ENCODE peak calls at places on chromosomes 3 and 15, in five cellular contexts. H, U, W, A and C are unnamed samples.

GRCh38 chr3:143726727-143727126 is 121.5 kb downstream of the SLC9A9 start:
- DNase-seq in U (no peak), A (no peak), W (no peak), H (no peak), C (no peak)

GRCh38 chr3:133910422-133910821 is 14.7 kb upstream of the RAB6B start:
- DNase-seq in A (no peak), H (no peak), W (no peak), U (no peak), C (no peak)

GRCh38 chr3:14338898-14339458 is 63.4 kb upstream of the SLC6A6 start:
- DNase-seq in W (no peak), A (no peak), U (no peak), H (no peak), C (no peak)

GRCh38 chr3:127709320-127710060 is 36.7 kb downstream of the ABTB1 start:
- DNase-seq in H (peak; percentile 66), W (no peak), U (no peak), A (no peak), C (no peak)

GRCh38 chr3:39485547-39485946 is 18.1 kb downstream of the MOBP start:
- DNase-seq in U (no peak), A (peak; percentile 29), W (no peak), H (no peak), C (no peak)

GRCh38 chr3:163315786-163316185 is 1762.5 kb downstream of the SI start:
- DNase-seq in H (no peak), U (no peak), W (no peak), A (no peak), C (no peak)

GRCh38 chr3:126436826-126437717 is 38.6 kb downstream of the ZXDC start:
- DNase-seq in A (no peak), H (no peak), U (no peak), W (no peak), C (peak; percentile 1)

GRCh38 chr3:104546301-104546700 is 820.4 kb upstream of the ALCAM start:
- DNase-seq in H (no peak), U (no peak), A (no peak), W (no peak), C (peak; percentile 15)

GRCh38 chr15:51907136-51907862 is 64.3 kb downstream of the LEO1 start:
- DNase-seq in W (peak; percentile 94), H (peak; percentile 42), A (peak; percentile 46), U (no peak), C (no peak)

GRCh38 chr3:37772773-37773291 is 88.8 kb upstream of the CTDSPL start:
- DNase-seq in A (no peak), H (no peak), U (no peak), W (no peak), C (no peak)

GRCh38 chr3:187130346-187131066 is 8.8 kb downstream of the RPL39L start:
- DNase-seq in W (no peak), A (no peak), H (peak; percentile 62), U (no peak), C (no peak)

GRCh38 chr3:195207056-195207455 is 63.9 kb downstream of the XXYLT1 start:
- DNase-seq in A (no peak), W (no peak), H (no peak), U (no peak), C (no peak)

GRCh38 chr3:161548301-161548700 is 51.7 kb downstream of the OTOL1 start:
- DNase-seq in A (no peak), W (no peak), H (no peak), U (no peak), C (no peak)

GRCh38 chr15:81254277-81255265 is 57.9 kb downstream of the IL16 start:
- DNase-seq in H (peak; percentile 59), A (no peak), W (no peak), U (no peak), C (no peak)

GRCh38 chr3:12725436-12725835 is 33.6 kb downstream of the TMEM40 start:
- DNase-seq in W (no peak), A (no peak), H (no peak), U (no peak), C (no peak)

GRCh38 chr15:73983211-73983727 is 8.8 kb downstream of the STOML1 start:
- DNase-seq in W (no peak), A (no peak), U (no peak), H (peak; percentile 77), C (peak; percentile 49)

GRCh38 chr3:101674518-101674917 is 2.4 kb downstream of the ZBTB11 start:
- DNase-seq in A (no peak), H (no peak), W (no peak), U (no peak), C (no peak)

DNA sequence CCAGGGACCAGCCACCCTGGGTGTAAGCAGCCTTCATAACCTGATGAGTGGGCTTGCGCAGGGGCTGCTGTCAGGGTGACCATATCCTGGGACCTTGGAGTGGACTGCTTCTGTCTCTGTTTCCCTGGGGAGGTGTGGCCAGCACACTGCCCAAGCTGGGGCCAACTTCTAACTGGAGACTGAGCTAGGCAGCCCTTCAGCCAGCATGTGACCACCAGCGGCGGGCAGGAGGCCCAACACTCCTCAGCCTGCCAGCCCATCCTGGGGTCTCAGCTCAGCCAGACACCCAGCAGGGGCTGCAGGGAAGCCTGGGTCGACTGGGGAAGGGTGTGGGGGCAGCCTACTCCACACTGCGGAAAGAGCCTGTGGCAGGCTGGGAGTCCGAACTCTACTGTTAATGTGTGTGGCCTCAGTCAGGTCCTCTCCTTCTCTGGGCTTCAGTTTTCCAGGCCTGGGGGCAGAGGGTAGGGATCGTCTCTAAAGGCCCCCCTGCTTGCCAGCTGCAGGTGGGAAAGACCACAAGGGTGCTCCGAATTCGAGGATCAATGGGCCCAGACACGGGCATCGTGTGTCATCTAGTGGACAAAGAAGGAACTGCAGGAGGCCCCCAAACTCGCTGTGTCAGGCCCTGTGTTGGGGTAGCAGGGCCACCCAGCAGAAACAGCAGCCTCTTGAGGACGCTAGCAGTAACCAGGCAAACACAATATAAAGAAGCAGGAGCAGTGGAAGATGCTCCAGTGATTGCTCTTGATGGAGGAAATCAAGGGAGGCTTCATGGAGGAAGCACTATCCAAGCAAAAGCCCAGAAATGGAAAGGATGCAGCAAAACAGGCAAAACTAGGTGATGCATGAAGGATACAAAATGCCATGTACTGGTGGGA is 2.0 kb upstream of the SEMA3G start:
- DNase-seq in W (peak; percentile 52), U (peak; percentile 16), H (peak; percentile 42), A (peak; percentile 75), C (peak; percentile 88)
- TF ChIP-seq RFX5 in W (peak; percentile 31), U (no peak), H (no peak), A (no peak), C (no peak)

GRCh38 chr3:112128843-112129727 is 4.0 kb downstream of the GCSAM start:
- DNase-seq in W (no peak), U (no peak), A (no peak), H (peak; percentile 75), C (no peak)
- TF ChIP-seq CTCF in W (no peak), U (no peak), A (no peak), H (no peak), C (no peak)

DNA sequence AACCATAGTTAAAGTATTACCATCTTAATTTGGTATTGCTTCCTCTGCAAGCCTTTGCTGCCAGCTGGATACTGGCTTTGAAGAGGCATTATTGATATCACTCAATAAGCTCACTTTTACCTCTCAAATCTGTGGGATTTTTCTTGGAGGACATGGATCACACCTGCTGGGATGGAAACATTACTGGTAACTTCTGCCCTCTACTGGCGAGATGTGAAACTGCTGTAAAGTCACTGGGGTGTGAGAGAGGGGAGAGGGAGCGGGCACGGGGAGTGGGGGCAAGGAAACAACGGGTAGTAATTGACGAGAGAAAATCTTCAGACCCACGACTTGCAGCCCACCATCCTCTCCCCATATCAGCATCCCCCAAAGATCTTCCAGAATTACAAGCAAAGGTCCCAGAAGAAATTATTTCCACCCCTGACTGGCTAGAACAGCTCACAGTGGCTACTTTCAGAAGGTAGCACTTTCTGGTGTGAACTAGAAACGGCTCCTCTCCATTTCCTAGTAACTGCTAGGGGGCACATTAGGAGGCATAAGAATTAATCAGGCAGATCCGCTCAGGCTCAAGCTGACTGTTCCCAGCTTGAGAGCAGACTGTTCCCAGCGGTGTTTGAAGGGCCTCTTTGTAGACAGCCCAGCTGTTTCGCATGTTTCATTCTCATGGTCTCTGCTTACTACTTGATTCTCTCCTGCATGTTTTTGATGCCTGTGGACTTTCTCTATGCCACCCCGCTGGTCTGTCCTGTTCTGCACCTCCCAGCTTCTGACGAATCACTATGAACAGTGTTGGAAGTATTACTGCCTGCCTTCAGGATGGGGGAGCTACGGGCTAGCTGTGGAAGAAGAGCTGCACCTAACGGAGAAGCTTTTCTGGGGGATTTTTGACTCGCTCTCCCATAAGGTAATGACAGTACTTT is 230.3 kb upstream of the CHRM5 start:
- DNase-seq in U (no peak), W (peak; percentile 25), A (peak; percentile 48), H (peak; percentile 23), C (peak; percentile 71)
- TF ChIP-seq MXI1 in U (no peak), W (no peak), A (no peak), H (no peak), C (no peak)

GRCh38 chr3:78283994-78284393 is 1244.1 kb downstream of the ROBO2 start:
- DNase-seq in H (no peak), A (no peak), U (no peak), W (no peak), C (no peak)
- TF ChIP-seq RFX5 in H (no peak), A (no peak), U (no peak), W (no peak), C (no peak)

GRCh38 chr3:35946857-35947514 is 307.7 kb downstream of the ARPP21 start:
- DNase-seq in U (no peak), W (no peak), A (no peak), H (no peak), C (no peak)

GRCh38 chr3:35950045-35950444 is 310.7 kb downstream of the ARPP21 start:
- DNase-seq in A (no peak), U (no peak), W (no peak), H (no peak), C (no peak)

GRCh38 chr3:35944915-35945710 is 305.8 kb downstream of the ARPP21 start:
- DNase-seq in H (peak; percentile 51), A (no peak), W (no peak), U (no peak), C (no peak)

DNA sequence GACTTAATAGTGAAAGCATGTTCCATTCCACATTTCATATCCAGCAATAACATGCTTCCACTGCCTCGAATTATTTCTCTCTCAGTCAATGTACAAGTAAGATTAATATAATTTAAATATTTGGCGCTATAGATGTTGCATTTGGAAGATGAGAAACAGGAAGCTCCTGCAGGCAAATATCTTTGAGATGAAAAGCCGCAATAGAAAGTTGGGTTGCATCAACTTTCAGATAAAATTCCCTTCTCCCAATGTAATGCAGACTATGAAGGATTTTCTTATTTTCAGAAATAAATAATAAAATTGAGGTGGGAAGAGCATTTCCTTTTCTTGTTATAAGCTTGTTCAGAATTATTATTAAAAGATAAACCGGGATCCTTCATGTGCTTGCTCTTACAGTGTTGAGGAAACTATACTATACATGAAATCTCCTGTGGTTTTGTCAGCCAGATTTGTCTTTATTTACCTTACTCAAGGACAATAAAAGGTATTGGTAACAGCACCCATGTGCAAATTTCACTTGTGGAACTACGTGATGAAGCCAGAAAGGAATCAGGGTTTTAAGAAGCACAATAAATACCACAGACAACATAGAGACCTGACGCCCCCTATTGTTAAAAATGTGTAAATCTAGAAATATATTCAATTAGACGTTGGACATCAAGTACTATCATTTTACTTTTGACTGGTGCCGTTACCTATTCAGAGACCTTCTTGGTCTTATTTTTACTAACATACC is 307.0 kb downstream of the ARPP21 start:
- DNase-seq in H (peak; percentile 28), U (no peak), W (peak; percentile 18), A (peak; percentile 2), C (no peak)
- TF ChIP-seq CTCF in H (peak; percentile 48), U (peak; percentile 18), W (peak; percentile 12), A (peak; percentile 11), C (peak; percentile 67)

GRCh38 chr3:20072422-20072821 is 32.2 kb downstream of the KAT2B start:
- DNase-seq in U (no peak), W (peak; percentile 8), A (no peak), H (no peak), C (no peak)
- TF ChIP-seq MXI1 in U (no peak), W (no peak), A (no peak), H (no peak), C (no peak)